ENCODE peak calls at places on chromosome 21, in five cellular contexts. F is HepG2, I is K562, W is GM12878, S is H1. B is an unnamed sample.

GRCh38 chr21:15421521-15421920 is 308.3 kb upstream of the USP25 start:
- DNase-seq in W (no peak), I (no peak), F (no peak), S (no peak), B (no peak)

GRCh38 chr21:45103966-45104520 is 29.7 kb downstream of the ADARB1 start:
- DNase-seq in I (no peak), F (no peak), W (no peak), S (no peak), B (no peak)

GRCh38 chr21:41480086-41480690 is 27.8 kb downstream of the TMPRSS2 start:
- DNase-seq in W (no peak), F (no peak), S (no peak), I (no peak), B (no peak)

GRCh38 chr21:16912075-16912474 is 600.8 kb upstream of the CXADR start:
- DNase-seq in I (no peak), S (no peak), F (no peak), W (no peak), B (no peak)

GRCh38 chr21:46098303-46099141 is 610 bp downstream of the COL6A2 start:
- DNase-seq in W (no peak), I (peak; percentile 33), S (no peak), F (no peak), B (peak; percentile 45)

GRCh38 chr21:44298301-44298700 is 1.6 kb upstream of the PFKL start:
- DNase-seq in F (peak; percentile 20), W (no peak), S (no peak), I (no peak), B (no peak)

GRCh38 chr21:42461881-42462877 is 33.8 kb downstream of the RSPH1 start:
- DNase-seq in W (no peak), S (no peak), I (no peak), F (no peak), B (no peak)

GRCh38 chr21:44765231-44766013 is 36.2 kb downstream of the UBE2G2 start:
- DNase-seq in W (no peak), S (no peak), I (peak; percentile 86), F (no peak), B (no peak)

GRCh38 chr21:42523941-42524340 is 10.3 kb downstream of the SLC37A1 start:
- DNase-seq in F (no peak), W (no peak), S (no peak), I (no peak), B (no peak)

GRCh38 chr21:40924641-40925040 is 77.7 kb upstream of the DSCAM start:
- DNase-seq in I (no peak), W (no peak), S (no peak), F (no peak), B (peak; percentile 18)

GRCh38 chr21:32889596-32889995 is 118.0 kb upstream of the PAXBP1 start:
- DNase-seq in S (no peak), W (no peak), F (no peak), I (no peak), B (no peak)

GRCh38 chr21:35920428-35920827 is 139.9 kb downstream of the SETD4 start:
- DNase-seq in I (no peak), W (no peak), S (no peak), F (peak; percentile 35), B (no peak)

GRCh38 chr21:32599146-32599925 is 12.8 kb downstream of the CFAP298 start:
- DNase-seq in S (no peak), F (peak; percentile 25), I (no peak), W (no peak), B (no peak)

GRCh38 chr21:42490735-42491134 is 5.3 kb downstream of the RSPH1 start:
- DNase-seq in F (no peak), I (no peak), S (no peak), W (no peak), B (no peak)

GRCh38 chr21:46002841-46003574 is 21.4 kb downstream of the COL6A1 start:
- DNase-seq in W (no peak), F (no peak), I (no peak), S (no peak), B (no peak)

GRCh38 chr21:32580949-32581348 is 4.4 kb downstream of the TCP10L start:
- DNase-seq in I (no peak), W (no peak), S (no peak), F (no peak), B (no peak)

GRCh38 chr21:43018519-43018918 is 44.2 kb downstream of the PKNOX1 start:
- DNase-seq in W (no peak), F (no peak), I (no peak), S (no peak), B (no peak)

GRCh38 chr21:14482165-14482564 is 64.0 kb downstream of the SAMSN1 start:
- DNase-seq in F (no peak), S (no peak), W (no peak), I (no peak), B (no peak)

GRCh38 chr21:42347601-42348327 is 3.0 kb downstream of the TFF2 start:
- DNase-seq in F (no peak), W (no peak), I (no peak), S (no peak), B (no peak)

GRCh38 chr21:44047996-44048560 is 36.0 kb downstream of the TRAPPC10 start:
- DNase-seq in W (no peak), S (no peak), I (no peak), F (no peak), B (no peak)

GRCh38 chr21:41593784-41594138 is 85.8 kb upstream of the TMPRSS2 start:
- DNase-seq in I (no peak), W (no peak), S (no peak), F (no peak), B (no peak)

GRCh38 chr21:15332572-15332971 is 267.8 kb upstream of the NRIP1 start:
- DNase-seq in S (no peak), W (no peak), F (no peak), I (no peak), B (no peak)

GRCh38 chr21:31252611-31253010 is 91.5 kb downstream of the TIAM1 start:
- DNase-seq in I (no peak), F (no peak), W (no peak), S (no peak), B (no peak)

GRCh38 chr21:46226920-46227599 is 1.5 kb downstream of the LSS start:
- DNase-seq in I (no peak), F (no peak), W (peak; percentile 51), S (no peak), B (no peak)

GRCh38 chr21:42363331-42363730 is 3.0 kb downstream of the TFF1 start:
- DNase-seq in F (no peak), S (no peak), I (no peak), W (no peak), B (no peak)

GRCh38 chr21:44263221-44263671 is 1.5 kb upstream of the DNMT3L start:
- DNase-seq in I (no peak), S (no peak), W (no peak), F (no peak), B (no peak)

GRCh38 chr21:15703932-15704331 is 25.9 kb upstream of the USP25 start:
- DNase-seq in W (no peak), I (no peak), F (no peak), S (no peak), B (no peak)

GRCh38 chr21:42059141-42059540 is 12.0 kb upstream of the UMODL1 start:
- DNase-seq in F (no peak), S (no peak), W (no peak), I (no peak), B (no peak)

GRCh38 chr21:44800971-44801467 is 601 bp downstream of the UBE2G2 start:
- DNase-seq in I (peak; percentile 55), S (no peak), F (peak; percentile 44), W (no peak), B (no peak)

GRCh38 chr21:45476582-45476981 is 65.7 kb downstream of the SLC19A1 start:
- DNase-seq in S (no peak), I (no peak), W (no peak), F (no peak), B (no peak)

GRCh38 chr21:44517175-44517899 is 22.7 kb downstream of the KRTAP10-1 start:
- DNase-seq in W (peak; percentile 13), I (peak; percentile 91), S (no peak), F (peak; percentile 93), B (peak; percentile 51)

GRCh38 chr21:45699966-45700365 is 56.4 kb downstream of the PCBP3 start:
- DNase-seq in S (no peak), W (no peak), F (no peak), I (no peak), B (no peak)

GRCh38 chr21:46560568-46561447 is 44.1 kb downstream of the S100B start:
- DNase-seq in W (no peak), F (no peak), S (no peak), I (no peak), B (no peak)

GRCh38 chr21:38984568-38984967 is 178.8 kb downstream of the ETS2 start:
- DNase-seq in S (no peak), W (no peak), I (no peak), F (no peak), B (no peak)
- TF ChIP-seq CREB1 in S (no peak), W (no peak), I (no peak), F (no peak), B (no peak)

DNA sequence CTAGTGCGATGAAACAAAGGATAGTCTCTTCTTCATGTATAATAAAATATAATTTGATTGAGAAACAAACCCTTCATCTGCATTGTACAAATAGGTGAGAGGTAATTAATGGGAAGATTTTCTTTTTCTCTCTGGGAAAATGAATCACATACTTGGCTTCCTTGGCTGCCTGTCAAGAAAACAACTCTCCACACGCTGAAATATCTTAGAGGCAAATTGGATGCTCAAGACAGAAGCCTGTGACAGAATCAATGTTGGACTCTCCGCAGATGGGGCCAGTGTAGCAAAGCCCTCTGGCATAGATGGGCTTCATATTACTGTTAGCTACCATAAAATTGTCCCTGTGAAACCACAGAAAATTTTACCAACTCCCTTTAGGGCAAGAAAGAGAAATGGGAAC is 186.6 kb downstream of the GRIK1 start:
- DNase-seq in I (no peak), F (no peak), S (no peak), W (no peak), B (no peak)
- TF ChIP-seq SP1 in I (no peak), F (no peak), S (no peak), W (no peak), B (no peak)

GRCh38 chr21:24955275-24955961 is 651.9 kb downstream of the MRPL39 start:
- DNase-seq in W (peak; percentile 82), F (no peak), I (no peak), S (no peak), B (no peak)
- TF ChIP-seq CREB1 in W (no peak), F (no peak), I (no peak), S (no peak), B (no peak)

GRCh38 chr21:27108228-27108627 is 141.3 kb upstream of the ADAMTS5 start:
- DNase-seq in W (no peak), F (no peak), I (no peak), S (no peak), B (no peak)
- TF ChIP-seq SP1 in W (no peak), F (no peak), I (no peak), S (no peak), B (no peak)

DNA sequence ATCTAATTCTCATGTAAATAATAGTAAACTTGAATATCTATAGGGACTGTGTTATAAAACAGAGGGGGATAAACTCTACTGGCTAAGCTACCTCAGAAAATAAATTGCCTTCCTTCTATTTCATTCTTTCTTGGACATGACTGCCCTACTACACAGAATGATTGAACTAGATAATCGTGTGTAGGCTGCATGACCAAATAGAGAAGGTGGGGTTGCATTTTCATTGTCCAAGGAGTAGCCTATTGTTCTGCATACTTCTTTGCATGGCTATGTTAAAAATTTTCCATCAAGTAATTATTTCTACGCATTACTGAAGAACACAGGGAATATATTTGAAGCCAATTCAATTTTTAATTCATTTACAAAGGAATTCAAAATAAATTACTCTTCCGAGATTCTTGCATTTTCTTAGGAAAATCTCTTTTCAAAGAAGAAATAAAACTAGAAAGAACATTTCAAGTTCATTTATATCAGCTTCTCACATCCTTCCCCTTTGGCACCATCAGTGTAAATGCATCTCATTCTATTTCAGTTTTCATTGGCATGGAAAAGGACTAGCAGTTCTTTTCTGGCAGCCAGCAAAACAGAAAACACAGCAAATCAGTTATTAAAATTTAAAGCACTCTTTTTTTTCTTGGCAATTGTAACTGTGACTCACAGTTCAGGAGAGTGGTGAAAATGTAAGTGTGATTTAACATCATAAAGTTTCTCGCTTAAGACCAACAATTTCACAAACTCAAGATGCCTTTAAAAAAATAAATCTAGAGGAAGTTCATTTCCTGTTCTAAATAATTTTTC is 714.8 kb downstream of the NCAM2 start:
- DNase-seq in W (no peak), I (no peak), S (no peak), F (no peak), B (no peak)
- TF ChIP-seq CREB1 in W (no peak), I (no peak), S (no peak), F (no peak), B (no peak)

B was measured in WTC11.